ENCODE peak calls at places on chromosomes 12 and 14, in ten cellular contexts. T, C, P, A, V, X, D, Z, W and I are unnamed samples.

GRCh38 chr12:15164997-15165659 is 56.1 kb downstream of the RERG start:
- DNase-seq in T (no peak), C (no peak), P (no peak), A (no peak), V (no peak), X (peak; percentile 66), D (no peak), Z (peak; percentile 45), W (no peak), I (no peak)

GRCh38 chr14:23544511-23545447 is 6.8 kb downstream of the ZFHX2 start:
- DNase-seq in T (peak; percentile 86), C (peak; percentile 73), P (no peak), A (no peak), V (no peak), X (peak; percentile 80), D (no peak), Z (peak; percentile 63), W (peak; percentile 69), I (no peak)

GRCh38 chr12:3107071-3107583 is 29.9 kb downstream of the TSPAN9 start:
- DNase-seq in T (peak; percentile 36), C (no peak), P (no peak), A (no peak), V (no peak), X (peak; percentile 73), D (no peak), Z (no peak), W (no peak), I (no peak)

GRCh38 chr12:130049666-130050065 is 112.6 kb upstream of the FZD10 start:
- DNase-seq in T (no peak), C (no peak), P (no peak), A (no peak), V (no peak), X (peak; percentile 58), D (no peak), Z (no peak), W (no peak), I (no peak)

GRCh38 chr12:85527192-85527591 is 247.2 kb downstream of the ALX1 start:
- DNase-seq in T (no peak), C (no peak), P (no peak), A (no peak), V (no peak), X (no peak), D (peak; percentile 55), Z (no peak), W (no peak), I (no peak)

GRCh38 chr12:114741940-114742339 is 58.0 kb upstream of the TBX3 start:
- DNase-seq in T (no peak), C (no peak), P (no peak), A (no peak), V (no peak), X (no peak), D (no peak), Z (no peak), W (no peak), I (no peak)

GRCh38 chr14:65560340-65561027 is 148.0 kb downstream of the FUT8 start:
- DNase-seq in T (no peak), C (peak; percentile 54), P (no peak), A (no peak), V (no peak), X (no peak), D (no peak), Z (no peak), W (no peak), I (no peak)

GRCh38 chr12:57027011-57027804 is 10.9 kb upstream of the TAC3 start:
- DNase-seq in T (no peak), C (no peak), P (no peak), A (no peak), V (no peak), X (peak; percentile 48), D (no peak), Z (no peak), W (peak; percentile 47), I (no peak)

GRCh38 chr14:65156568-65157366 is 54.5 kb upstream of the MAX start:
- DNase-seq in T (no peak), C (no peak), P (no peak), A (no peak), V (no peak), X (no peak), D (peak; percentile 90), Z (no peak), W (no peak), I (no peak)

GRCh38 chr12:57504033-57504432 is 16.2 kb downstream of the MARS1 start:
- DNase-seq in T (no peak), C (no peak), P (no peak), A (no peak), V (no peak), X (peak; percentile 37), D (no peak), Z (no peak), W (no peak), I (no peak)

GRCh38 chr12:76518699-76519098 is 40.9 kb downstream of the OSBPL8 start:
- DNase-seq in T (peak; percentile 17), C (no peak), P (no peak), A (no peak), V (no peak), X (no peak), D (no peak), Z (no peak), W (no peak), I (no peak)

GRCh38 chr14:74347096-74347794 is 1.0 kb upstream of the VRTN start:
- DNase-seq in T (peak; percentile 49), C (no peak), P (no peak), A (no peak), V (no peak), X (peak; percentile 80), D (no peak), Z (no peak), W (no peak), I (no peak)

GRCh38 chr12:119115296-119115905 is 63.3 kb upstream of the HSPB8 start:
- DNase-seq in T (peak; percentile 69), C (peak; percentile 10), P (no peak), A (no peak), V (no peak), X (peak; percentile 71), D (peak; percentile 44), Z (peak; percentile 42), W (no peak), I (no peak)

GRCh38 chr12:106771425-106771824 is 3.1 kb upstream of the RIC8B start:
- DNase-seq in T (no peak), C (no peak), P (no peak), A (no peak), V (no peak), X (peak; percentile 48), D (no peak), Z (no peak), W (no peak), I (no peak)

GRCh38 chr14:98177551-98177950 is 1094.4 kb downstream of the BCL11B start:
- DNase-seq in T (no peak), C (no peak), P (peak; percentile 52), A (no peak), V (no peak), X (no peak), D (peak; percentile 82), Z (no peak), W (no peak), I (no peak)

GRCh38 chr12:55935742-55936151 is 4.8 kb downstream of the DGKA start:
- DNase-seq in T (peak; percentile 34), C (no peak), P (no peak), A (peak; percentile 66), V (no peak), X (no peak), D (no peak), Z (no peak), W (peak; percentile 52), I (no peak)

GRCh38 chr12:14836336-14837210 is 6.8 kb downstream of the ART4 start:
- DNase-seq in T (no peak), C (no peak), P (no peak), A (no peak), V (no peak), X (peak; percentile 79), D (no peak), Z (no peak), W (no peak), I (no peak)

GRCh38 chr14:39085933-39086332 is 17.1 kb downstream of the SEC23A start:
- DNase-seq in T (no peak), C (no peak), P (no peak), A (no peak), V (no peak), X (peak; percentile 67), D (peak; percentile 11), Z (no peak), W (no peak), I (no peak)

GRCh38 chr12:101174576-101174975 is 35.5 kb downstream of the SLC5A8 start:
- DNase-seq in T (no peak), C (no peak), P (no peak), A (no peak), V (no peak), X (no peak), D (no peak), Z (no peak), W (no peak), I (no peak)

GRCh38 chr12:65740873-65741600 is 83.2 kb upstream of the HMGA2 start:
- DNase-seq in T (peak; percentile 97), C (no peak), P (peak; percentile 66), A (peak; percentile 84), V (no peak), X (peak; percentile 95), D (peak; percentile 82), Z (no peak), W (peak; percentile 84), I (peak; percentile 59)

GRCh38 chr12:81450920-81451739 is 308.0 kb downstream of the PPFIA2 start:
- DNase-seq in T (peak; percentile 70), C (peak; percentile 10), P (no peak), A (no peak), V (no peak), X (peak; percentile 93), D (peak; percentile 48), Z (peak; percentile 33), W (no peak), I (no peak)

GRCh38 chr12:65699251-65699650 is 125.0 kb upstream of the HMGA2 start:
- DNase-seq in T (no peak), C (no peak), P (no peak), A (no peak), V (no peak), X (no peak), D (no peak), Z (no peak), W (no peak), I (no peak)

GRCh38 chr14:62988967-62989366 is 56.3 kb downstream of the KCNH5 start:
- DNase-seq in T (no peak), C (no peak), P (no peak), A (no peak), V (no peak), X (no peak), D (no peak), Z (no peak), W (no peak), I (no peak)

GRCh38 chr14:77920312-77920711 is 120.4 kb downstream of the ADCK1 start:
- DNase-seq in T (no peak), C (no peak), P (no peak), A (no peak), V (no peak), X (no peak), D (no peak), Z (no peak), W (no peak), I (no peak)

GRCh38 chr14:73500360-73500759 is 9.6 kb downstream of the RIOX1 start:
- DNase-seq in T (no peak), C (no peak), P (no peak), A (no peak), V (no peak), X (no peak), D (no peak), Z (no peak), W (no peak), I (no peak)

GRCh38 chr14:96189288-96189711 is 15.3 kb upstream of the BDKRB2 start:
- DNase-seq in T (no peak), C (no peak), P (no peak), A (no peak), V (no peak), X (no peak), D (peak; percentile 35), Z (no peak), W (no peak), I (no peak)

GRCh38 chr14:102164241-102164641 is 24.5 kb downstream of the WDR20 start:
- DNase-seq in T (no peak), C (no peak), P (no peak), A (no peak), V (no peak), X (no peak), D (no peak), Z (no peak), W (no peak), I (no peak)

GRCh38 chr12:66398931-66399625 is 96.8 kb downstream of the HELB start:
- DNase-seq in T (no peak), C (no peak), P (no peak), A (no peak), V (no peak), X (no peak), D (no peak), Z (no peak), W (no peak), I (no peak)